ENCODE peak calls at places on chromosomes 6 and 20, in seven cellular contexts. M, L, C, K, A, D and G are unnamed samples.
A peak's percentile ranks its signal among the peaks of the same experiment; 100 is the strongest.

GRCh38 chr6:112235956-112236355 is 18.4 kb downstream of the LAMA4 start:
- DNase-seq in D (no peak), A (no peak), M (no peak), K (no peak), C (no peak), L (no peak), G (no peak)

GRCh38 chr6:117072134-117072533 is 193.2 kb upstream of the VGLL2 start:
- DNase-seq in L (no peak), D (no peak), M (no peak), K (no peak), A (no peak), C (no peak), G (no peak)

GRCh38 chr6:73649783-73650182 is 4.0 kb downstream of the SLC17A5 start:
- DNase-seq in A (no peak), C (no peak), D (no peak), M (no peak), L (no peak), K (no peak), G (no peak)

GRCh38 chr6:13666194-13667105 is 45.2 kb downstream of the RANBP9 start:
- DNase-seq in A (no peak), C (no peak), K (no peak), D (no peak), M (no peak), L (no peak), G (peak; percentile 83)

GRCh38 chr6:170188571-170189001 is 102.3 kb downstream of the DLL1 start:
- DNase-seq in A (no peak), C (no peak), M (no peak), D (no peak), L (no peak), K (no peak), G (no peak)

GRCh38 chr6:108115598-108116058 is 41.1 kb upstream of the OSTM1 start:
- DNase-seq in L (no peak), C (no peak), A (no peak), K (peak; percentile 40), D (peak; percentile 73), M (peak; percentile 63), G (peak; percentile 55)

GRCh38 chr6:117548797-117549301 is 53.5 kb downstream of the GOPC start:
- DNase-seq in K (no peak), C (no peak), M (no peak), L (no peak), A (no peak), D (no peak), G (no peak)

GRCh38 chr6:140537211-140537610 is 1162.8 kb upstream of the CITED2 start:
- DNase-seq in K (no peak), C (no peak), D (no peak), L (no peak), A (no peak), M (no peak), G (no peak)

GRCh38 chr6:145749632-145750031 is 14.3 kb upstream of the EPM2A start:
- DNase-seq in K (no peak), A (no peak), D (no peak), M (no peak), C (no peak), L (no peak), G (peak; percentile 56)

GRCh38 chr6:16832721-16833120 is 71.5 kb upstream of the ATXN1 start:
- DNase-seq in C (no peak), D (no peak), A (no peak), K (no peak), L (no peak), M (no peak), G (no peak)

GRCh38 chr6:12528581-12529363 is 187.8 kb upstream of the PHACTR1 start:
- DNase-seq in L (no peak), D (no peak), M (no peak), A (no peak), K (no peak), C (no peak), G (no peak)

GRCh38 chr6:45377555-45378323 is at the start of gene SUPT3H:
- DNase-seq in C (peak; percentile 59), A (peak; percentile 92), M (peak; percentile 47), L (peak; percentile 74), K (peak; percentile 96), D (peak; percentile 95), G (peak; percentile 95)

DNA sequence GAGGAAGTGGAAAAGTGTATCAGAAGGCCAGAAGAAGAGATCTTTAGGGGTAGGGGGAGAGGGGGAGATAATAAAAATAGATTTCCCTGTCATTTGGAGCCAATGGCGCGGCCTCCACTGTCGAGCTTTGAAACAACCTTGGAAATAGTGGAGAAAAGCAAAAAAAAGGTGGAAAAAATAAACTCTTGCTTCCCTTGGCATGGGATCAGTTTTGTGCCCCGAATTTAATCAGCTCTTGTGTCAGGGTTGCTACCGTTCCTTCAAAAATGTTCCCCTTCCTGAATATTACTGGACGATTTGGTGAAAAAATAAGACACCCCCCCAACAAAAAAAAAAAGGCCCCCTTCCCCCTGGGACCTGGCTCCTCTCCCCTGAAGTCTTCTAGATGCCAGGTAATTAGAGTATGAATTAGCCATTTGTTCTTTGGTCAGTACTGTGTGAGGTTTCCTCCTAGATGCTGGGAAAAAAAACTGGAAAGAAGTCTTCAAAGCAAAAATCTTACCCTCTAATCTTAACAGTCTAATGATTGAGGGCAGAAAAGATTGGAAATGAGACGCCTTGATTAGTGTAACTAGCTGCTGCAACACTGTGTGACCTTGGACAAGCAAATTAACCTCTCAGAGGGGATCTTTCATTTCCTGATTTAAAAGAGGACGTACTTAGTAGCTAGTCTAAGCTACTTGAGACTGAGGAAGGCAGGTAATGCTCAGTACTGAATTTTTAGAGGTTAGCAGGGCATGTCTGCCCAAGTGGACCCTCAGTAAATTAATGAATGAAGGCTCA is 872 bp upstream of the RBM39 start:
- DNase-seq in K (peak; percentile 20), C (no peak), L (no peak), M (no peak), A (no peak), D (no peak), G (peak; percentile 62)
- TF ChIP-seq POLR2A in K (no peak), C (peak; percentile 73), L (no peak), M (no peak), A (no peak), D (no peak), G (no peak)

DNA sequence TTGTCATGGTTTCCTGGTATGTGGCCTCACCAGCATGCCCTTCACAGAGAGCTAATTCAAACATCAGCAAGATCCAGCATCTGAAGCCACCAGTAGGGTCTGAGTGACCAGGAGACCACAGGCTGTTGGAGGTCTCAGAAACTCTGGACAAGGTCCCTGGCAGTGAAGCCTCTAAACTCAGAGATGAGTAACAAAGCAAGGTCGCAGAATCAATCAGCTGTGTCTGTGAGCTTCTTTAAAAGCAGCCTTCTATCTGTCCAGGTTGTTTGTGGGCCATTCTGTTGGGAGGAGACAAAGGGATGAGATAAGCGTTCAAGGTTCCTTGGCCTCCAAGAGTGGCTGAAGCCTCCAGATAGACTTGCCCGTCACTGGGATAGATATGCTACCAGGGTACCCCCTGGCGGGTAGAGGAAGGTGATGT is 234.8 kb upstream of the RREB1 start:
- DNase-seq in K (no peak), A (no peak), D (peak; percentile 17), L (no peak), C (no peak), M (no peak), G (peak; percentile 61)
- TF ChIP-seq POLR2A in K (no peak), A (no peak), D (no peak), L (no peak), C (no peak), M (no peak), G (no peak)

GRCh38 chr20:62596921-62597320 is 45.4 kb upstream of the SLCO4A1 start:
- DNase-seq in A (no peak), C (no peak), L (no peak), K (no peak), D (no peak), M (no peak), G (no peak)

GRCh38 chr20:62596486-62596885 is 45.8 kb upstream of the SLCO4A1 start:
- DNase-seq in K (no peak), A (no peak), C (no peak), D (no peak), M (no peak), L (no peak), G (no peak)

GRCh38 chr20:62597416-62598115 is 44.7 kb upstream of the SLCO4A1 start:
- DNase-seq in A (no peak), M (no peak), K (no peak), D (no peak), C (no peak), L (no peak), G (no peak)

GRCh38 chr20:62599216-62600110 is 42.8 kb upstream of the SLCO4A1 start:
- DNase-seq in C (no peak), A (no peak), D (no peak), M (no peak), K (no peak), L (no peak), G (no peak)

DNA sequence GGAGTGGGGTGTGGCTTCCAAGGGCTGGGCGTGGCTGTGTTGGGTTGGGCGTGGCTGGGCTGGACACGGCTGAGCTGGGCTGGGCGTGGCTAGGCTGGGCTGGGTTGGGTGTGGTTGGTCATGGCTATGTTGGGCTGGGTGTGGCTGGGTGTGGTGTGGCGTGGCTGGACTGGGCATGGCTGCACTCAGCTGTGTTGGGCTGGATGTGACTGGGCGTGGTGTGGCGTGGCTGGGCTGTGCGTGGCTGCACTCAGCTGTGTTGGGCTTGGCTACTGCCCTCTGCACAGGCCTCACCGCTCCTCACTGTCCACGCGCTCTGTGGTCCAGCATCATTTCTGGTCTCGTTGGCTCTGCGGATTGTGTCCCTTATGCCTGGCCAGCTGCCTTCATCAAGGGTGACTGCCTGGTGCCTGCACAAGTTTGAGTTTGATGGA is 43.5 kb upstream of the SLCO4A1 start:
- DNase-seq in C (no peak), L (no peak), A (no peak), M (peak; percentile 55), K (no peak), D (peak; percentile 62), G (peak; percentile 54)
- TF ChIP-seq POLR2A in C (no peak), L (no peak), A (no peak), M (no peak), K (no peak), D (no peak), G (no peak)

GRCh38 chr6:25303234-25303633 is 24.1 kb downstream of the CARMIL1 start:
- DNase-seq in K (no peak), D (no peak), A (no peak), C (no peak), L (no peak), M (no peak), G (no peak)

GRCh38 chr6:25302156-25302555 is 23.0 kb downstream of the CARMIL1 start:
- DNase-seq in D (no peak), K (no peak), C (no peak), M (no peak), A (no peak), L (no peak), G (no peak)

GRCh38 chr6:25306379-25306778 is 27.2 kb downstream of the CARMIL1 start:
- DNase-seq in C (no peak), L (no peak), K (no peak), M (no peak), A (no peak), D (no peak), G (no peak)

GRCh38 chr6:25301358-25301757 is 22.2 kb downstream of the CARMIL1 start:
- DNase-seq in K (no peak), L (no peak), D (no peak), M (no peak), A (no peak), C (no peak), G (no peak)

DNA sequence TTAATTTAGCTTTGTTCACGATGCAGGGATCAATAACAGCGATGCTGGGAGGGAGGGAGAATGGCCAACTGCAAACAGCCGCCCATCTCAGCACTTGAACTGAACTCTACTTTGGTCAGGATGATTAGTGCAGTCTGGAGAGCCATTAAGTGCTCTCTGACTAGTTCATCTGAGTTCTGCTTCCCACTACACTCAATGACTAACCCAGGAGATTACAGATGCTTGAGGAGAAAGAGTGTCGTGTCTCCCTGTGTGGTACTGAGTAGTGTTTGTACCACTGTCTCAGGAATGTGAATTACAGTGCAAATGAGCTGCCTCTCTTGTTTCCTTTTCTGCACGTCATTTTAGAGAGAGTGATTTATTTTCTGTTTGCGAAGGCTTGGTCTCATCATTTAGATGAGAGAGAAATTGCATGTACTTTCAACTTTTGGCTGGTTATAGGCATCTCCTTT is 23.5 kb downstream of the CARMIL1 start:
- DNase-seq in M (peak; percentile 8), C (no peak), K (no peak), D (no peak), A (no peak), L (no peak), G (no peak)
- TF ChIP-seq POLR2A in M (no peak), C (no peak), K (no peak), D (no peak), A (no peak), L (no peak), G (no peak)